ENCODE peak calls at places on chromosomes 11 and 22, in nine cellular contexts. E, A, Q, G, H, R, Z, P and Y are unnamed samples.

GRCh38 chr22:44623771-44624510 is 78.1 kb upstream of the PRR5 start:
- DNase-seq in E (peak; percentile 34), A (peak; percentile 75), Q (no peak), G (peak; percentile 22), H (no peak), R (peak; percentile 39), Z (no peak), P (no peak), Y (peak; percentile 8)

GRCh38 chr11:44949160-44950035 is 1.3 kb downstream of the TP53I11 start:
- DNase-seq in E (peak; percentile 35), A (peak; percentile 87), Q (no peak), G (peak; percentile 42), H (peak; percentile 72), R (peak; percentile 61), Z (no peak), P (no peak), Y (peak; percentile 52)

GRCh38 chr11:19168090-19168489 is 33.7 kb downstream of the CSRP3 start:
- DNase-seq in E (no peak), A (no peak), Q (no peak), G (no peak), H (no peak), R (no peak), Z (peak; percentile 6), P (no peak), Y (no peak)

GRCh38 chr22:48743601-48744282 is 1083.9 kb downstream of the BRD1 start:
- DNase-seq in E (no peak), A (no peak), Q (no peak), G (no peak), H (no peak), R (no peak), Z (no peak), P (no peak), Y (no peak)

GRCh38 chr22:46914481-46914880 is 152.0 kb downstream of the TBC1D22A start:
- DNase-seq in E (no peak), A (no peak), Q (no peak), G (no peak), H (no peak), R (no peak), Z (no peak), P (no peak), Y (no peak)

GRCh38 chr22:37777122-37777687 is 30.5 kb upstream of the GCAT start:
- DNase-seq in E (peak; percentile 75), A (no peak), Q (no peak), G (peak; percentile 94), H (peak; percentile 81), R (peak; percentile 60), Z (peak; percentile 80), P (peak; percentile 63), Y (peak; percentile 88)

GRCh38 chr22:28983190-28983589 is 78.4 kb downstream of the C22orf31 start:
- DNase-seq in E (no peak), A (peak; percentile 24), Q (no peak), G (no peak), H (no peak), R (no peak), Z (no peak), P (no peak), Y (no peak)

GRCh38 chr22:44336962-44337657 is 24.4 kb upstream of the SHISAL1 start:
- DNase-seq in E (no peak), A (peak; percentile 51), Q (no peak), G (no peak), H (no peak), R (no peak), Z (peak; percentile 58), P (no peak), Y (no peak)